ENCODE peak calls at places on chromosomes 6 and 20, in four cellular contexts. T is IMR-90, K is endothelial cell of umbilical vein, C is GM12878. I is an unnamed sample.

GRCh38 chr20:37984018-37984785 is 49.1 kb downstream of the TTI1 start:
- DNase-seq in T (no peak), K (no peak), C (no peak), I (no peak)

GRCh38 chr20:4029505-4030467 is 14.4 kb upstream of the RNF24 start:
- DNase-seq in T (no peak), K (no peak), C (no peak), I (no peak)

GRCh38 chr20:10259166-10259565 is 40.5 kb downstream of the SNAP25 start:
- DNase-seq in T (no peak), K (no peak), C (no peak), I (no peak)

GRCh38 chr6:6230286-6230685 is 90.2 kb downstream of the F13A1 start:
- DNase-seq in T (no peak), K (no peak), C (no peak), I (peak; percentile 19)

GRCh38 chr20:54624701-54625472 is 149.5 kb downstream of the DOK5 start:
- DNase-seq in T (peak; percentile 6), K (no peak), C (no peak), I (no peak)

GRCh38 chr20:47272893-47273590 is 83.5 kb downstream of the ZMYND8 start:
- DNase-seq in T (peak; percentile 71), K (peak; percentile 80), C (peak; percentile 46), I (peak; percentile 73)

GRCh38 chr20:1291191-1291741 is 25.2 kb downstream of the SNPH start:
- DNase-seq in T (peak; percentile 66), K (peak; percentile 33), C (no peak), I (no peak)

GRCh38 chr6:12324096-12324495 is 33.9 kb downstream of the EDN1 start:
- DNase-seq in T (peak; percentile 52), K (peak; percentile 80), C (no peak), I (no peak)

GRCh38 chr6:32166411-32167061 is 2.1 kb downstream of the EGFL8 start:
- DNase-seq in T (no peak), K (no peak), C (no peak), I (peak; percentile 69)

GRCh38 chr6:145263807-145264206 is 471.5 kb downstream of the EPM2A start:
- DNase-seq in T (no peak), K (no peak), C (no peak), I (no peak)

GRCh38 chr6:100307561-100307960 is 157.2 kb downstream of the SIM1 start:
- DNase-seq in T (no peak), K (no peak), C (no peak), I (no peak)

GRCh38 chr6:35552285-35552917 is 39.7 kb upstream of the TULP1 start:
- DNase-seq in T (peak; percentile 35), K (peak; percentile 44), C (peak; percentile 15), I (peak; percentile 80)

GRCh38 chr6:35396991-35397390 is 54.6 kb downstream of the PPARD start:
- DNase-seq in T (peak; percentile 60), K (no peak), C (no peak), I (peak; percentile 39)

GRCh38 chr20:31496761-31497295 is 17.4 kb upstream of the HM13 start:
- DNase-seq in T (no peak), K (no peak), C (no peak), I (no peak)
- TF ChIP-seq FOS in T (no peak), K (no peak), C (no peak), I (no peak)

GRCh38 chr6:3798211-3798909 is 46.8 kb upstream of the PXDC1 start:
- DNase-seq in T (no peak), K (peak; percentile 42), C (no peak), I (no peak)

GRCh38 chr6:3796396-3796795 is 44.9 kb upstream of the PXDC1 start:
- DNase-seq in T (no peak), K (peak; percentile 98), C (no peak), I (no peak)

GRCh38 chr6:3795836-3796395 is 44.4 kb upstream of the PXDC1 start:
- DNase-seq in T (no peak), K (peak; percentile 14), C (no peak), I (no peak)

GRCh38 chr6:3799731-3800130 is 48.2 kb upstream of the PXDC1 start:
- DNase-seq in T (no peak), K (no peak), C (no peak), I (no peak)

GRCh38 chr6:3797231-3798200 is 46.0 kb upstream of the PXDC1 start:
- DNase-seq in T (peak; percentile 79), K (peak; percentile 83), C (no peak), I (no peak)
- H3K4me3 ChIP-seq in T (peak overlapping the region; percentile 8), K (no peak overlapping the region), C (no peak overlapping the region), I (no peak overlapping the region)

DNA sequence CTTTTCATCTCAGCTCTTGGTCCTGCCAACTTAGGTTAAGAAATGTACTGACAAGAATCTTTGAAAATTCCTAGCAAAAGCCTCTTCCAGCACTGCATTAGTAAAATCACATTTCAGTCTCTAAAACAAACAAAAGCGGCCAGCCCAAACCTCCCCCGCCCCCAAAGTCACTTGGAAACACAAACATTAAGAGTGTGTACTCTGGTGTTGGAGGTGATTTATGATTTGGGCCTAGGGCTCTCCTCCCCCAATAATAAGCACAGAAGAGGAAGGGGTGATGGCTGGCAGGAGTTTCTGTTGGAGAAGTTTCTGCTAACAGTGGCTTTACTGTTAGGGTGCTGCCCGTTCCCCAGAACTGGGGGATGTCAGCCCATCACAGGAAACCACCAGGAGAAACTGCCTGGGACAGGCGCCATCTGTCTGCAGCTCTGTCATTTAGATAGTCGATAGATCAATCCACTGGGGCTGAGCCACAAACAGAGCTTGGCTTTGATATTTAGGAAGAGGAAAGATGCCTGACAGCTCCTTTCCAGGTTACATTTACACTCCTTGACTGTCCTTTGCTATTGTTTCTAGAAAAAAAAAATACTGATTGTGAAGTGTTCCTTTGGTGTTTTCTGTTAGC is 199.5 kb downstream of the CD83 start:
- DNase-seq in T (no peak), K (no peak), C (no peak), I (no peak)
- TF ChIP-seq FOS in T (no peak), K (no peak), C (no peak), I (no peak)

DNA sequence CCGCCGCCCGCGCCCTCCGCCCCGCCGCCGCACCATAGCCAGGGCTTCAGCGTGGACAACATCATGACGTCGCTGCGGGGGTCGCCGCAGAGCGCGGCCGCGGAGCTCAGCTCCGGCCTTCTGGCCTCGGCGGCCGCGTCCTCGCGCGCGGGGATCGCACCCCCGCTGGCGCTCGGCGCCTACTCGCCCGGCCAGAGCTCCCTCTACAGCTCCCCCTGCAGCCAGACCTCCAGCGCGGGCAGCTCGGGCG is 1.5 kb downstream of the FOXC1 start:
- DNase-seq in T (peak; percentile 50), K (peak; percentile 19), C (no peak), I (no peak)
- H3K4me3 ChIP-seq in T (peak overlapping the region; percentile 85), K (peak overlapping the region; percentile 87), C (peak overlapping the region; percentile 32), I (no peak overlapping the region)